ENCODE peak calls at places on chromosome 15, in nine cellular contexts. One of them, this sample, is unnamed.

GRCh38 chr15:64897345-64897985 is 14.2 kb upstream of the ANKDD1A start:
- DNase-seq in cardiac muscle cell: no peak
- DNase-seq in SIG-M5: no peak
- DNase-seq in neural crest cell: no peak
- DNase-seq in AG08395: peak
- DNase-seq in GM12865: no peak
- DNase-seq in heart right ventricle: peak
- DNase-seq in renal cortical epithelial cell: peak
- DNase-seq in Ammon's horn: peak
- DNase-seq in this sample: no peak

GRCh38 chr15:92879949-92880725 is 20.0 kb upstream of the CHD2 start:
- DNase-seq in cardiac muscle cell: no peak
- DNase-seq in SIG-M5: no peak
- DNase-seq in neural crest cell: no peak
- DNase-seq in AG08395: no peak
- DNase-seq in GM12865: no peak
- DNase-seq in heart right ventricle: no peak
- DNase-seq in renal cortical epithelial cell: no peak
- DNase-seq in Ammon's horn: no peak
- DNase-seq in this sample: no peak

GRCh38 chr15:101358895-101359294 is 63.8 kb upstream of the SNRPA1 start:
- DNase-seq in cardiac muscle cell: peak
- DNase-seq in SIG-M5: no peak
- DNase-seq in neural crest cell: no peak
- DNase-seq in AG08395: no peak
- DNase-seq in GM12865: no peak
- DNase-seq in heart right ventricle: peak
- DNase-seq in renal cortical epithelial cell: no peak
- DNase-seq in Ammon's horn: peak
- DNase-seq in this sample: no peak

GRCh38 chr15:93417156-93418077 is 328.4 kb upstream of the RGMA start:
- DNase-seq in cardiac muscle cell: no peak
- DNase-seq in SIG-M5: no peak
- DNase-seq in neural crest cell: no peak
- DNase-seq in AG08395: no peak
- DNase-seq in GM12865: no peak
- DNase-seq in heart right ventricle: peak
- DNase-seq in renal cortical epithelial cell: no peak
- DNase-seq in Ammon's horn: no peak
- DNase-seq in this sample: no peak

GRCh38 chr15:89278307-89278706 is 34.5 kb downstream of the FANCI start:
- DNase-seq in cardiac muscle cell: no peak
- DNase-seq in SIG-M5: no peak
- DNase-seq in neural crest cell: no peak
- DNase-seq in AG08395: no peak
- DNase-seq in GM12865: no peak
- DNase-seq in heart right ventricle: no peak
- DNase-seq in renal cortical epithelial cell: no peak
- DNase-seq in Ammon's horn: no peak
- DNase-seq in this sample: no peak

GRCh38 chr15:68352401-68353062 is 75.0 kb downstream of the FEM1B start:
- DNase-seq in cardiac muscle cell: no peak
- DNase-seq in SIG-M5: no peak
- DNase-seq in neural crest cell: no peak
- DNase-seq in AG08395: peak
- DNase-seq in GM12865: peak
- DNase-seq in heart right ventricle: no peak
- DNase-seq in renal cortical epithelial cell: peak
- DNase-seq in Ammon's horn: no peak
- DNase-seq in this sample: no peak

GRCh38 chr15:48582472-48583235 is 62.9 kb downstream of the FBN1 start:
- DNase-seq in cardiac muscle cell: no peak
- DNase-seq in SIG-M5: no peak
- DNase-seq in neural crest cell: no peak
- DNase-seq in AG08395: peak
- DNase-seq in GM12865: no peak
- DNase-seq in heart right ventricle: peak
- DNase-seq in renal cortical epithelial cell: peak
- DNase-seq in Ammon's horn: no peak
- DNase-seq in this sample: no peak

GRCh38 chr15:58539548-58539947 is 107.8 kb downstream of the LIPC start:
- DNase-seq in cardiac muscle cell: no peak
- DNase-seq in SIG-M5: no peak
- DNase-seq in neural crest cell: no peak
- DNase-seq in AG08395: no peak
- DNase-seq in GM12865: no peak
- DNase-seq in heart right ventricle: no peak
- DNase-seq in renal cortical epithelial cell: no peak
- DNase-seq in Ammon's horn: no peak
- DNase-seq in this sample: no peak

GRCh38 chr15:99956820-99957641 is 223.8 kb upstream of the LYSMD4 start:
- DNase-seq in cardiac muscle cell: no peak
- DNase-seq in SIG-M5: no peak
- DNase-seq in neural crest cell: no peak
- DNase-seq in AG08395: no peak
- DNase-seq in GM12865: no peak
- DNase-seq in heart right ventricle: no peak
- DNase-seq in renal cortical epithelial cell: no peak
- DNase-seq in Ammon's horn: no peak
- DNase-seq in this sample: no peak

GRCh38 chr15:66327736-66328135 is 28.7 kb downstream of the TIPIN start:
- DNase-seq in cardiac muscle cell: no peak
- DNase-seq in SIG-M5: no peak
- DNase-seq in neural crest cell: no peak
- DNase-seq in AG08395: no peak
- DNase-seq in GM12865: no peak
- DNase-seq in heart right ventricle: no peak
- DNase-seq in renal cortical epithelial cell: no peak
- DNase-seq in Ammon's horn: no peak
- DNase-seq in this sample: no peak

GRCh38 chr15:86661580-86661979 is 581.9 kb downstream of the AGBL1 start:
- DNase-seq in cardiac muscle cell: no peak
- DNase-seq in SIG-M5: no peak
- DNase-seq in neural crest cell: no peak
- DNase-seq in AG08395: no peak
- DNase-seq in GM12865: no peak
- DNase-seq in heart right ventricle: no peak
- DNase-seq in renal cortical epithelial cell: no peak
- DNase-seq in Ammon's horn: no peak
- DNase-seq in this sample: no peak

GRCh38 chr15:80875568-80875967 is 96.4 kb downstream of the CEMIP start:
- DNase-seq in cardiac muscle cell: no peak
- DNase-seq in SIG-M5: no peak
- DNase-seq in neural crest cell: peak
- DNase-seq in AG08395: no peak
- DNase-seq in GM12865: no peak
- DNase-seq in heart right ventricle: peak
- DNase-seq in renal cortical epithelial cell: no peak
- DNase-seq in Ammon's horn: peak
- DNase-seq in this sample: peak

GRCh38 chr15:68409736-68410370 is 22.1 kb downstream of the ITGA11 start:
- DNase-seq in cardiac muscle cell: no peak
- DNase-seq in SIG-M5: no peak
- DNase-seq in neural crest cell: no peak
- DNase-seq in AG08395: no peak
- DNase-seq in GM12865: no peak
- DNase-seq in heart right ventricle: no peak
- DNase-seq in renal cortical epithelial cell: no peak
- DNase-seq in Ammon's horn: no peak
- DNase-seq in this sample: no peak

GRCh38 chr15:42919794-42920280 is 741 bp downstream of the TTBK2 start:
- DNase-seq in cardiac muscle cell: peak
- DNase-seq in SIG-M5: no peak
- DNase-seq in neural crest cell: no peak
- DNase-seq in AG08395: peak
- DNase-seq in GM12865: peak
- DNase-seq in heart right ventricle: no peak
- DNase-seq in renal cortical epithelial cell: peak
- DNase-seq in Ammon's horn: peak
- DNase-seq in this sample: peak

GRCh38 chr15:34583399-34584320 is at the start of gene GOLGA8B:
- DNase-seq in cardiac muscle cell: peak
- DNase-seq in SIG-M5: no peak
- DNase-seq in neural crest cell: peak
- DNase-seq in AG08395: peak
- DNase-seq in GM12865: peak
- DNase-seq in heart right ventricle: peak
- DNase-seq in renal cortical epithelial cell: peak
- DNase-seq in Ammon's horn: peak
- DNase-seq in this sample: peak

GRCh38 chr15:48571510-48571909 is 74.0 kb downstream of the FBN1 start:
- DNase-seq in cardiac muscle cell: no peak
- DNase-seq in SIG-M5: no peak
- DNase-seq in neural crest cell: no peak
- DNase-seq in AG08395: no peak
- DNase-seq in GM12865: no peak
- DNase-seq in heart right ventricle: no peak
- DNase-seq in renal cortical epithelial cell: no peak
- DNase-seq in Ammon's horn: no peak
- DNase-seq in this sample: no peak

This sample was measured in globus pallidus.